ENCODE peak calls at places on chromosomes 5 and 9, in six cellular contexts. A, S, F, B, Q and X are unnamed samples.
A peak's percentile ranks its signal among the peaks of the same experiment; 100 is the strongest.

GRCh38 chr5:150710165-150710564 is 9.3 kb upstream of the RBM22 start:
- DNase-seq in B (peak; percentile 21), S (no peak), A (peak; percentile 4), F (no peak), Q (no peak), X (peak; percentile 36)

GRCh38 chr9:114299286-114300152 is 23.4 kb upstream of the ORM1 start:
- DNase-seq in Q (peak; percentile 21), F (no peak), S (no peak), A (no peak), B (no peak), X (no peak)

GRCh38 chr9:94150279-94150828 is 66.1 kb downstream of the PTPDC1 start:
- DNase-seq in A (no peak), Q (no peak), F (no peak), B (no peak), S (no peak), X (no peak)

GRCh38 chr9:97793067-97793466 is 60.0 kb upstream of the FOXE1 start:
- DNase-seq in A (no peak), S (no peak), B (no peak), F (no peak), Q (no peak), X (no peak)

GRCh38 chr5:53568868-53569267 is 8.4 kb downstream of the NDUFS4 start:
- DNase-seq in Q (no peak), F (no peak), A (no peak), S (no peak), B (no peak), X (no peak)

GRCh38 chr5:154459015-154459414 is 13.2 kb downstream of the SAP30L start:
- DNase-seq in S (no peak), B (no peak), F (no peak), Q (no peak), A (no peak), X (no peak)

GRCh38 chr9:129336601-129337286 is 158.7 kb upstream of the IER5L start:
- DNase-seq in A (peak; percentile 64), F (no peak), B (no peak), Q (no peak), S (no peak), X (peak; percentile 39)

GRCh38 chr5:32707394-32707997 is 3.6 kb upstream of the NPR3 start:
- DNase-seq in Q (no peak), S (no peak), F (no peak), B (peak; percentile 68), A (peak; percentile 36), X (peak; percentile 63)

GRCh38 chr9:7500521-7500920 is 299.1 kb downstream of the DMAC1 start:
- DNase-seq in Q (no peak), A (no peak), F (no peak), B (no peak), S (no peak), X (no peak)

GRCh38 chr5:133878236-133878555 is 90.2 kb downstream of the C5orf15 start:
- DNase-seq in B (no peak), Q (no peak), F (no peak), S (no peak), A (no peak), X (no peak)

GRCh38 chr5:177366528-177367322 is 9.0 kb downstream of the RGS14 start:
- DNase-seq in Q (peak; percentile 63), F (no peak), B (no peak), S (no peak), A (peak; percentile 94), X (peak; percentile 75)

GRCh38 chr9:117927354-117927753 is 223.2 kb downstream of the TLR4 start:
- DNase-seq in S (no peak), Q (no peak), F (no peak), A (no peak), B (no peak), X (no peak)

GRCh38 chr5:31783246-31783645 is 144.3 kb downstream of the PDZD2 start:
- DNase-seq in F (no peak), S (no peak), A (no peak), Q (no peak), B (no peak), X (no peak)

GRCh38 chr5:33068786-33069185 is 357.7 kb downstream of the NPR3 start:
- DNase-seq in S (no peak), F (no peak), B (peak; percentile 71), A (no peak), Q (no peak), X (peak; percentile 25)

GRCh38 chr5:77981820-77982219 is 205.7 kb upstream of the TBCA start:
- DNase-seq in B (no peak), Q (no peak), A (no peak), S (no peak), F (no peak), X (no peak)

GRCh38 chr9:72925126-72925810 is 27.6 kb downstream of the ALDH1A1 start:
- DNase-seq in F (no peak), Q (no peak), S (no peak), A (no peak), B (no peak), X (peak; percentile 74)

GRCh38 chr5:151742870-151743294 is 15.5 kb downstream of the ATOX1 start:
- DNase-seq in Q (peak; percentile 83), F (no peak), B (peak; percentile 77), S (no peak), A (peak; percentile 70), X (peak; percentile 74)

GRCh38 chr9:137670391-137671195 is 51.8 kb downstream of the EHMT1 start:
- DNase-seq in F (no peak), B (no peak), S (no peak), A (peak; percentile 52), Q (no peak), X (peak; percentile 36)

GRCh38 chr9:34027845-34028574 is 20.7 kb downstream of the UBAP2 start:
- DNase-seq in F (no peak), S (no peak), Q (no peak), A (no peak), B (no peak), X (no peak)

GRCh38 chr9:99056876-99057664 is 47.8 kb upstream of the TGFBR1 start:
- DNase-seq in A (no peak), B (peak; percentile 64), S (no peak), Q (no peak), F (no peak), X (peak; percentile 80)

GRCh38 chr5:37619353-37619752 is 220.5 kb downstream of the GDNF start:
- DNase-seq in B (no peak), A (no peak), S (no peak), F (no peak), Q (no peak), X (peak; percentile 82)

GRCh38 chr5:10689391-10690081 is 71.5 kb downstream of the DAP start:
- DNase-seq in Q (peak; percentile 90), B (peak; percentile 68), F (peak; percentile 30), A (peak; percentile 46), S (no peak), X (peak; percentile 20)